ENCODE peak calls at places on chromosomes 7 and 10, in nine cellular contexts. G is SW480, A is T-cell, X is NT2/D1, R is foreskin fibroblast, C is HFF-Myc, W is left cardiac atrium, M is RCC 7860, Q is HEK293T. F is an unnamed sample.

GRCh38 chr10:71081912-71082311 is 130.5 kb upstream of the UNC5B start:
- DNase-seq in G (no peak), A (no peak), X (no peak), R (no peak), C (no peak), W (no peak), M (no peak), Q (no peak), F (no peak)

GRCh38 chr10:125538947-125539649 is 143.9 kb downstream of the TEX36 start:
- DNase-seq in G (peak), A (no peak), X (no peak), R (no peak), C (no peak), W (no peak), M (no peak), Q (peak), F (no peak)

GRCh38 chr7:47352394-47352968 is 229.4 kb downstream of the TNS3 start:
- DNase-seq in G (no peak), A (no peak), X (no peak), R (no peak), C (no peak), W (no peak), M (no peak), Q (no peak), F (no peak)

GRCh38 chr7:24786941-24787340 is 29.7 kb upstream of the GSDME start:
- DNase-seq in G (peak), A (no peak), X (no peak), R (peak), C (peak), W (no peak), M (peak), Q (no peak), F (peak)

GRCh38 chr7:465710-466400 is 53.8 kb downstream of the PDGFA start:
- DNase-seq in G (no peak), A (no peak), X (no peak), R (no peak), C (no peak), W (no peak), M (no peak), Q (no peak), F (no peak)

GRCh38 chr7:70786076-70786475 is 345.9 kb upstream of the GALNT17 start:
- DNase-seq in G (no peak), A (no peak), X (no peak), R (no peak), C (no peak), W (no peak), M (no peak), Q (no peak), F (no peak)

GRCh38 chr7:113918946-113919345 is at the start of gene PPP1R3A:
- DNase-seq in G (no peak), A (no peak), X (no peak), R (no peak), C (no peak), W (peak), M (no peak), Q (peak), F (no peak)

GRCh38 chr7:128014864-128015263 is 16.4 kb downstream of the LRRC4 start:
- DNase-seq in G (no peak), A (no peak), X (no peak), R (no peak), C (no peak), W (no peak), M (no peak), Q (no peak), F (no peak)

GRCh38 chr7:106178593-106179134 is 66.6 kb upstream of the SYPL1 start:
- DNase-seq in G (peak), A (no peak), X (no peak), R (peak), C (peak), W (no peak), M (no peak), Q (no peak), F (peak)

GRCh38 chr7:44288381-44288685 is 37.1 kb downstream of the CAMK2B start:
- DNase-seq in G (no peak), A (no peak), X (no peak), R (no peak), C (no peak), W (peak), M (no peak), Q (no peak), F (no peak)

GRCh38 chr7:158094046-158094445 is 493.6 kb downstream of the PTPRN2 start:
- DNase-seq in G (no peak), A (no peak), X (no peak), R (no peak), C (no peak), W (no peak), M (no peak), Q (no peak), F (no peak)

GRCh38 chr7:137297551-137298463 is 45.7 kb downstream of the PTN start:
- DNase-seq in G (no peak), A (no peak), X (no peak), R (no peak), C (no peak), W (no peak), M (no peak), Q (no peak), F (no peak)

GRCh38 chr7:871900-872537 is 4.3 kb upstream of the GET4 start:
- DNase-seq in G (no peak), A (no peak), X (no peak), R (no peak), C (no peak), W (no peak), M (no peak), Q (no peak), F (no peak)

GRCh38 chr10:43136995-43137700 is 1.1 kb upstream of the CSGALNACT2 start:
- DNase-seq in G (no peak), A (no peak), X (no peak), R (peak), C (no peak), W (no peak), M (no peak), Q (no peak), F (no peak)

GRCh38 chr10:131207584-131208532 is 103.7 kb downstream of the TCERG1L start:
- DNase-seq in G (no peak), A (no peak), X (no peak), R (no peak), C (no peak), W (no peak), M (no peak), Q (no peak), F (no peak)